ENCODE peak calls at places on chromosomes 5 and 9, in five cellular contexts. One of them, this sample, is unnamed.

GRCh38 chr9:36625006-36625600 is 52.4 kb downstream of the MELK start:
- DNase-seq in NCI-H2029: no peak
- DNase-seq in stimulated activated naive CD4-positive, alpha-beta T cell: no peak
- DNase-seq in HEK293T: no peak
- DNase-seq in renal cortical epithelial cell: peak
- DNase-seq in this sample: no peak

GRCh38 chr9:126483468-126484056 is 130.2 kb upstream of the LMX1B start:
- DNase-seq in NCI-H2029: no peak
- DNase-seq in HEK293T: no peak
- DNase-seq in stimulated activated naive CD4-positive, alpha-beta T cell: no peak
- DNase-seq in renal cortical epithelial cell: no peak
- DNase-seq in this sample: no peak

GRCh38 chr5:96548941-96549340 is 113.2 kb upstream of the CAST start:
- DNase-seq in NCI-H2029: no peak
- DNase-seq in HEK293T: no peak
- DNase-seq in stimulated activated naive CD4-positive, alpha-beta T cell: no peak
- DNase-seq in renal cortical epithelial cell: no peak
- DNase-seq in this sample: no peak

GRCh38 chr5:57495285-57495684 is 12.7 kb upstream of the ACTBL2 start:
- DNase-seq in renal cortical epithelial cell: no peak
- DNase-seq in stimulated activated naive CD4-positive, alpha-beta T cell: peak
- DNase-seq in HEK293T: no peak
- DNase-seq in NCI-H2029: no peak
- DNase-seq in this sample: no peak

GRCh38 chr5:92644271-92644886 is 936.6 kb downstream of the NR2F1-AS1 start:
- DNase-seq in HEK293T: peak
- DNase-seq in renal cortical epithelial cell: peak
- DNase-seq in stimulated activated naive CD4-positive, alpha-beta T cell: no peak
- DNase-seq in NCI-H2029: no peak
- DNase-seq in this sample: no peak

GRCh38 chr5:122723606-122724352 is 51.1 kb upstream of the SNX2 start:
- DNase-seq in NCI-H2029: no peak
- DNase-seq in renal cortical epithelial cell: no peak
- DNase-seq in HEK293T: no peak
- DNase-seq in stimulated activated naive CD4-positive, alpha-beta T cell: no peak
- DNase-seq in this sample: no peak

GRCh38 chr9:88747768-88748167 is 212.8 kb downstream of the NXNL2 start:
- DNase-seq in renal cortical epithelial cell: peak
- DNase-seq in stimulated activated naive CD4-positive, alpha-beta T cell: no peak
- DNase-seq in NCI-H2029: no peak
- DNase-seq in HEK293T: peak
- DNase-seq in this sample: no peak

GRCh38 chr9:127913682-127914081 is 3.2 kb downstream of the ST6GALNAC4 start:
- DNase-seq in NCI-H2029: peak
- DNase-seq in HEK293T: no peak
- DNase-seq in renal cortical epithelial cell: no peak
- DNase-seq in stimulated activated naive CD4-positive, alpha-beta T cell: no peak
- DNase-seq in this sample: no peak

GRCh38 chr5:77029376-77029885 is 773 bp upstream of the AGGF1 start:
- DNase-seq in HEK293T: no peak
- DNase-seq in stimulated activated naive CD4-positive, alpha-beta T cell: no peak
- DNase-seq in NCI-H2029: no peak
- DNase-seq in renal cortical epithelial cell: no peak
- DNase-seq in this sample: no peak

GRCh38 chr5:72558383-72558782 is 51.2 kb upstream of the ZNF366 start:
- DNase-seq in HEK293T: no peak
- DNase-seq in renal cortical epithelial cell: no peak
- DNase-seq in NCI-H2029: no peak
- DNase-seq in stimulated activated naive CD4-positive, alpha-beta T cell: no peak
- DNase-seq in this sample: no peak

GRCh38 chr9:82526629-82527028 is 536.3 kb downstream of the RASEF start:
- DNase-seq in NCI-H2029: no peak
- DNase-seq in HEK293T: no peak
- DNase-seq in stimulated activated naive CD4-positive, alpha-beta T cell: no peak
- DNase-seq in renal cortical epithelial cell: no peak
- DNase-seq in this sample: no peak

GRCh38 chr5:28542968-28543367 is 1504.6 kb upstream of the CDH9 start:
- DNase-seq in renal cortical epithelial cell: peak
- DNase-seq in NCI-H2029: no peak
- DNase-seq in stimulated activated naive CD4-positive, alpha-beta T cell: no peak
- DNase-seq in HEK293T: no peak
- DNase-seq in this sample: no peak

GRCh38 chr5:44807269-44807668 is 1.5 kb upstream of the MRPS30 start:
- DNase-seq in stimulated activated naive CD4-positive, alpha-beta T cell: no peak
- DNase-seq in renal cortical epithelial cell: peak
- DNase-seq in HEK293T: no peak
- DNase-seq in NCI-H2029: no peak
- DNase-seq in this sample: no peak

GRCh38 chr5:177111720-177112394 is 21.7 kb upstream of the NSD1 start:
- DNase-seq in stimulated activated naive CD4-positive, alpha-beta T cell: peak
- DNase-seq in renal cortical epithelial cell: peak
- DNase-seq in NCI-H2029: no peak
- DNase-seq in HEK293T: peak
- DNase-seq in this sample: peak

GRCh38 chr5:14036514-14036913 is 92.0 kb upstream of the DNAH5 start:
- DNase-seq in renal cortical epithelial cell: peak
- DNase-seq in HEK293T: no peak
- DNase-seq in NCI-H2029: no peak
- DNase-seq in stimulated activated naive CD4-positive, alpha-beta T cell: no peak
- DNase-seq in this sample: no peak

GRCh38 chr9:38621434-38622082 is 1.2 kb upstream of the ANKRD18A start:
- DNase-seq in NCI-H2029: peak
- DNase-seq in renal cortical epithelial cell: no peak
- DNase-seq in stimulated activated naive CD4-positive, alpha-beta T cell: peak
- DNase-seq in HEK293T: no peak
- DNase-seq in this sample: peak

GRCh38 chr5:68953151-68953884 is 140.5 kb upstream of the SLC30A5 start:
- DNase-seq in NCI-H2029: no peak
- DNase-seq in HEK293T: no peak
- DNase-seq in renal cortical epithelial cell: peak
- DNase-seq in stimulated activated naive CD4-positive, alpha-beta T cell: no peak
- DNase-seq in this sample: no peak

GRCh38 chr9:97766092-97766491 is 69.0 kb upstream of the XPA start:
- DNase-seq in HEK293T: no peak
- DNase-seq in renal cortical epithelial cell: no peak
- DNase-seq in stimulated activated naive CD4-positive, alpha-beta T cell: no peak
- DNase-seq in NCI-H2029: no peak
- DNase-seq in this sample: no peak

GRCh38 chr5:163916376-163916775 is 411.0 kb downstream of the MAT2B start:
- DNase-seq in renal cortical epithelial cell: no peak
- DNase-seq in stimulated activated naive CD4-positive, alpha-beta T cell: no peak
- DNase-seq in NCI-H2029: no peak
- DNase-seq in HEK293T: no peak
- DNase-seq in this sample: no peak

GRCh38 chr5:154046486-154046885 is 7.7 kb downstream of the MFAP3 start:
- DNase-seq in NCI-H2029: no peak
- DNase-seq in HEK293T: no peak
- DNase-seq in stimulated activated naive CD4-positive, alpha-beta T cell: no peak
- DNase-seq in renal cortical epithelial cell: no peak
- DNase-seq in this sample: no peak

GRCh38 chr5:84091400-84091799 is 293.3 kb downstream of the EDIL3 start:
- DNase-seq in renal cortical epithelial cell: no peak
- DNase-seq in HEK293T: no peak
- DNase-seq in stimulated activated naive CD4-positive, alpha-beta T cell: no peak
- DNase-seq in NCI-H2029: no peak
- DNase-seq in this sample: no peak